ENCODE peak calls at places on chromosome 1, in nine cellular contexts. N, W, P, J, H, B, K, S and T are unnamed samples.

GRCh38 chr1:67496329-67496728 is 66.1 kb upstream of the SERBP1 start:
- DNase-seq in N (no peak), W (no peak), P (no peak), J (no peak), H (no peak), B (no peak), K (no peak), S (no peak), T (no peak)

GRCh38 chr1:244112646-244113045 is 61.6 kb downstream of the ZBTB18 start:
- DNase-seq in N (no peak), W (peak), P (no peak), J (no peak), H (no peak), B (no peak), K (no peak), S (no peak), T (no peak)

GRCh38 chr1:203351037-203351625 is at the start of gene FMOD:
- DNase-seq in N (no peak), W (peak), P (no peak), J (peak), H (peak), B (no peak), K (no peak), S (no peak), T (no peak)

GRCh38 chr1:33092438-33092837 is 11.5 kb downstream of the AZIN2 start:
- DNase-seq in N (no peak), W (no peak), P (no peak), J (no peak), H (no peak), B (no peak), K (no peak), S (no peak), T (no peak)

GRCh38 chr1:30657131-30658013 is 66.0 kb downstream of the MATN1 start:
- DNase-seq in N (no peak), W (no peak), P (no peak), J (no peak), H (no peak), B (peak), K (no peak), S (no peak), T (no peak)

GRCh38 chr1:219585837-219586465 is 27.0 kb downstream of the ZC3H11B start:
- DNase-seq in N (no peak), W (no peak), P (no peak), J (no peak), H (no peak), B (no peak), K (no peak), S (no peak), T (no peak)

GRCh38 chr1:236253918-236254637 is 27.7 kb downstream of the ERO1B start:
- DNase-seq in N (no peak), W (no peak), P (no peak), J (no peak), H (no peak), B (no peak), K (no peak), S (no peak), T (no peak)

GRCh38 chr1:110967256-110967655 is 3.5 kb upstream of the LRIF1 start:
- DNase-seq in N (no peak), W (no peak), P (no peak), J (no peak), H (no peak), B (no peak), K (no peak), S (no peak), T (no peak)

GRCh38 chr1:12666141-12666735 is 22.4 kb downstream of the AADACL4 start:
- DNase-seq in N (no peak), W (no peak), P (no peak), J (no peak), H (no peak), B (no peak), K (no peak), S (no peak), T (no peak)

GRCh38 chr1:226322986-226323385 is 14.0 kb upstream of the LIN9 start:
- DNase-seq in N (no peak), W (no peak), P (no peak), J (no peak), H (no peak), B (no peak), K (no peak), S (no peak), T (no peak)

GRCh38 chr1:116345830-116346229 is 27.2 kb upstream of the ATP1A1 start:
- DNase-seq in N (peak), W (no peak), P (peak), J (no peak), H (no peak), B (no peak), K (no peak), S (no peak), T (no peak)

GRCh38 chr1:116164056-116164889 is 53.1 kb downstream of the MAB21L3 start:
- DNase-seq in N (peak), W (no peak), P (no peak), J (no peak), H (no peak), B (no peak), K (no peak), S (no peak), T (no peak)

GRCh38 chr1:202994756-202995155 is 12.4 kb upstream of the TMEM183A start:
- DNase-seq in N (no peak), W (no peak), P (no peak), J (no peak), H (no peak), B (no peak), K (no peak), S (no peak), T (no peak)

GRCh38 chr1:105023719-105024118 is 1274.0 kb downstream of the AMY1C start:
- DNase-seq in N (no peak), W (no peak), P (no peak), J (no peak), H (no peak), B (no peak), K (no peak), S (no peak), T (no peak)

GRCh38 chr1:50779811-50780210 is 180.3 kb downstream of the FAF1 start:
- DNase-seq in N (no peak), W (no peak), P (no peak), J (no peak), H (no peak), B (no peak), K (no peak), S (no peak), T (no peak)

GRCh38 chr1:71464016-71464415 is 383.2 kb upstream of the ZRANB2 start:
- DNase-seq in N (no peak), W (peak), P (no peak), J (no peak), H (no peak), B (no peak), K (no peak), S (no peak), T (no peak)

GRCh38 chr1:54571326-54571725 is 23.3 kb downstream of the ACOT11 start:
- DNase-seq in N (no peak), W (no peak), P (no peak), J (no peak), H (no peak), B (no peak), K (no peak), S (no peak), T (no peak)

GRCh38 chr1:171335964-171336363 is 22.0 kb downstream of the FMO4 start:
- DNase-seq in N (no peak), W (no peak), P (no peak), J (no peak), H (no peak), B (no peak), K (no peak), S (no peak), T (no peak)

GRCh38 chr1:170707959-170708666 is 44.2 kb downstream of the PRRX1 start:
- DNase-seq in N (no peak), W (peak), P (no peak), J (no peak), H (no peak), B (no peak), K (no peak), S (peak), T (no peak)

GRCh38 chr1:182699673-182700350 is 15.4 kb upstream of the RGS8 start:
- DNase-seq in N (no peak), W (peak), P (peak), J (no peak), H (no peak), B (no peak), K (peak), S (no peak), T (peak)

GRCh38 chr1:181397841-181398240 is 85.5 kb upstream of the CACNA1E start:
- DNase-seq in N (no peak), W (no peak), P (no peak), J (no peak), H (no peak), B (no peak), K (no peak), S (no peak), T (no peak)

GRCh38 chr1:22861764-22862440 is 110.8 kb downstream of the LACTBL1 start:
- DNase-seq in N (peak), W (peak), P (peak), J (peak), H (no peak), B (no peak), K (peak), S (peak), T (no peak)

GRCh38 chr1:169113613-169114119 is 7.2 kb downstream of the ATP1B1 start:
- DNase-seq in N (no peak), W (peak), P (no peak), J (no peak), H (no peak), B (no peak), K (no peak), S (peak), T (no peak)

GRCh38 chr1:59880735-59881134 is 45.8 kb downstream of the CYP2J2 start:
- DNase-seq in N (no peak), W (peak), P (no peak), J (no peak), H (no peak), B (no peak), K (no peak), S (no peak), T (no peak)

GRCh38 chr1:219927956-219928790 is at the start of gene SLC30A10:
- DNase-seq in N (peak), W (no peak), P (peak), J (no peak), H (no peak), B (no peak), K (peak), S (peak), T (peak)

GRCh38 chr1:10286244-10286643 is 75.9 kb downstream of the KIF1B start:
- DNase-seq in N (no peak), W (peak), P (no peak), J (no peak), H (no peak), B (no peak), K (no peak), S (no peak), T (no peak)

GRCh38 chr1:29620631-29621030 is 384.3 kb downstream of the PTPRU start:
- DNase-seq in N (no peak), W (no peak), P (no peak), J (no peak), H (no peak), B (no peak), K (no peak), S (no peak), T (no peak)

DNA sequence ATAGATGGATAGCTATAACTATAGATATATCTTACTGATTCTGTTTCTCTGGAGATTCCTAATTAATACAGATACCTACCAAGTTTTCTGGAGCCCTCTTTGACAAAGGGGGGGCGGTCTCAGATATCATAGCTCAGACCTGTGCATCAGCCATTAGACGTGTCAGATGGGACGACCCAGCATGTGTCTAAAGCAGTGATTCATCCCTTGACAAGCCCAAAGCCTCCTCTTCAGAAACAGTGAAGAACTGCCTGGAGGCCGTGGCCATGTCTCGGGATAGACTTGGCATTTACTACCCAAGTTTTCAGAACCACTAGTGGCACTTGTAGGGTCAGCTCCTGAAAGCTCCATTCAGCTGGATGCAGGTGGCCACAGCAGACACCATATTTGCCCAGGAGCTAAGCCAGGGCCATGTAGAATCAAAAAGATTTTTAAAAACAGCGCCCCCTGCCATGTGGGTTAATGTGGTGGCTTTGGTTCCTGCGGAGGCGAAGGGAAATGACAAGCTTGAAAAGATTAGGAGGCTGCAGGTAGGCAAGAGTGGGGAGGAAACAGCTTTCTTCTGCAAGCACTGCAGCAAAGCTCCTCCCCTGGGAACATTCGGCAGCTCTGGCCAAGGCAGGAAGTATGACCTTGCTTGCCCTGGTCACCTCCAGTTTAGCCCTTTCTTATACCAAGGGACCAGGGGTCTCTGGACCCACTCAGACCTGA is 82.2 kb downstream of the FBXO2 start:
- DNase-seq in N (no peak), W (no peak), P (no peak), J (no peak), H (no peak), B (no peak), K (peak), S (no peak), T (no peak)
- TF ChIP-seq CTCF in N (no peak), W (no peak), P (peak), J (no peak), H (no peak), B (no peak), K (peak), S (no peak), T (peak)

DNA sequence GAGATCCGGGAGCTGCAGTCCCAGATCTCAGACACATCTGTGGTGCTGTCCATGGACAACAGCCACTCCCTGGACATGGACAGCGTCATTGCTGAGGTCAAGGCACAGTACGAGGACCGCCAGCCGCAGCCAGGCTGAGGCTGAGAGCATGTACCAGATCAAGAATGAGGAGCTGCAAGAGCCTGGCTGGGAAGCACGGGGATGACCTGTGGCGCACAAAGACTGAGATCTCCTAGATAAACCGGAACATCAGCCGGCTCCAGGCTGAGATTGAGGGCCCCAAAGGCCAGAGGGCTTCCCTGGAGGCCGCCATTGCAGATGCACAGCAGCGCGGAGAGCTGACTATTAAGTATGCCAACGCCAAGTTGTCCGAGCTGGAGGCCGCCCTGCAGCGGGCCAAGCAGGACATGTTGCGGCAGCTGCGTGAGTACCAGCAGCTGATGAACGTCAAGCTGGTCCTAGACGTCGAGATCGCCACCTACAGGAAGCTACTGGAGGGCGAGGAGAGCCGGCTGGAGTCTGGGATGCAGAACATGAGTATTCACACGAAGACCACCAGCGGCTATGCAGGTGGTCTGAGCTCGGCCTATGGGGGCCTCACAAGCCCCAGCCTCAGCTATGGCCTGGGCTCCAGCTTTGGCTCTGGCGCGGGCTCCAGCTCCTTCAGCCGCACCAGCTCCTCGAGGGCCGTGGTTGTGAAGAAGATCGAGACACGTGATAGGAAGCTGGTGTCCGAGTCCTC is 25.5 kb downstream of the ETV3L start:
- DNase-seq in N (peak), W (peak), P (peak), J (peak), H (peak), B (peak), K (peak), S (peak), T (no peak)
- TF ChIP-seq CTCF in N (peak), W (peak), P (peak), J (peak), H (peak), B (peak), K (peak), S (peak), T (peak)

GRCh38 chr1:150515328-150516049 is at the start of gene FALEC:
- DNase-seq in N (peak), W (peak), P (peak), J (peak), H (peak), B (peak), K (peak), S (peak), T (peak)
- TF ChIP-seq CTCF in N (no peak), W (peak), P (no peak), J (peak), H (no peak), B (no peak), K (no peak), S (no peak), T (no peak)

DNA sequence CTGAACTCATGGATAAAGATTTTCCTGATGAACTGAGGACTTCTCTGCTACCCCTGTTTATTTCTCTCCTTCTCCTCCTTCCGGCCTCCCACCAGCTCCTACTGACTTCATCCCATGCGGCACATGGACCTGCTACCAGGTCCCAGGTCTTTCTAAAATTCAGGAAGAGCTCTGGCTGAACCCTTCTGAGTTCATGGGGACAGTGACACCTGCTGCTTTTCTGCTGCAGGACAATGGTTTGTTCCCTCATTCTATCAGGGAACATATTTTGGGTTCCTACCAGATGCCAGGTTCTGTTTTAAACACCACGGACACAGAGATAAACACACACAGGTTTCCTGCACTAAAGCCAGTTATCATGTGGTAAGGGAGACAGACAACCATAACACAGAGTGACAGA is 114.1 kb upstream of the RAB4A start:
- DNase-seq in N (peak), W (peak), P (no peak), J (no peak), H (no peak), B (no peak), K (no peak), S (peak), T (no peak)
- TF ChIP-seq CTCF in N (peak), W (peak), P (peak), J (no peak), H (peak), B (peak), K (peak), S (peak), T (peak)

DNA sequence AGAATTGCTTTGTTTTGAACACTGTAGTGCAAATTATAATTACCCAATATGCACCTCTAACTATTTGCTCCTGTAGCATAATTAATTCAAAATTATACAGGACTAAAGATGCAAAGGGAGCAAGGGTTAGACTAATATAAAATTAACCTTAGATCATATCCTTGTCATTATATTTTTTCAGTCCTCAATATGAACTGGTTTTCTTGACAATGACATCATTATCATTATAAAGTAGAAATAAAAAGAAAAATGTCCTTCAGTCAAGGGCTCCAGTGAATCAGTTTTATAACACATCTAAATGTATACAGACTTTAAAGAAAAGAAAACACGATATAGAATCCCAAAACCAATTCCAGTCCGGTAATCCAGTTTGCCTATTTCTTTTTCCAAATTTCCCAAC is 15.7 kb downstream of the DPYD start:
- DNase-seq in N (no peak), W (no peak), P (no peak), J (no peak), H (no peak), B (no peak), K (no peak), S (no peak), T (no peak)
- TF ChIP-seq CTCF in N (no peak), W (no peak), P (no peak), J (no peak), H (no peak), B (no peak), K (no peak), S (no peak), T (no peak)